ENCODE peak calls at places on chromosomes 13 and 19, in four cellular contexts. One of them, this sample, is unnamed.

GRCh38 chr19:10662384-10663251 is 8.5 kb downstream of the ILF3 start:
- DNase-seq in adrenal gland: no peak
- DNase-seq in CD4-positive, alpha-beta T cell: no peak
- DNase-seq in esophagus squamous epithelium: no peak
- DNase-seq in this sample: no peak

GRCh38 chr19:23393121-23393520 is 2.1 kb downstream of the ZNF91 start:
- DNase-seq in adrenal gland: no peak
- DNase-seq in CD4-positive, alpha-beta T cell: no peak
- DNase-seq in esophagus squamous epithelium: no peak
- DNase-seq in this sample: no peak

GRCh38 chr19:8526345-8527062 is 12.5 kb upstream of the ZNF414 start:
- DNase-seq in adrenal gland: peak
- DNase-seq in CD4-positive, alpha-beta T cell: no peak
- DNase-seq in esophagus squamous epithelium: no peak
- DNase-seq in this sample: peak

GRCh38 chr19:8973501-8974091 is 36.6 kb downstream of the MUC16 start:
- DNase-seq in adrenal gland: no peak
- DNase-seq in CD4-positive, alpha-beta T cell: no peak
- DNase-seq in esophagus squamous epithelium: no peak
- DNase-seq in this sample: no peak

GRCh38 chr19:48329167-48329891 is 4.0 kb downstream of the EMP3 start:
- DNase-seq in adrenal gland: no peak
- DNase-seq in CD4-positive, alpha-beta T cell: peak
- DNase-seq in esophagus squamous epithelium: no peak
- DNase-seq in this sample: peak

GRCh38 chr13:103815619-103816018 is 749.4 kb upstream of the SLC10A2 start:
- DNase-seq in adrenal gland: no peak
- DNase-seq in CD4-positive, alpha-beta T cell: no peak
- DNase-seq in esophagus squamous epithelium: no peak
- DNase-seq in this sample: no peak

GRCh38 chr13:42836930-42837329 is 55.5 kb downstream of the FAM216B start:
- DNase-seq in adrenal gland: peak
- DNase-seq in CD4-positive, alpha-beta T cell: no peak
- DNase-seq in esophagus squamous epithelium: no peak
- DNase-seq in this sample: no peak

GRCh38 chr19:39926170-39926755 is 8.2 kb downstream of the FCGBP start:
- DNase-seq in adrenal gland: no peak
- DNase-seq in CD4-positive, alpha-beta T cell: no peak
- DNase-seq in esophagus squamous epithelium: no peak
- DNase-seq in this sample: no peak

GRCh38 chr13:102721800-102722231 is 27.0 kb upstream of the METTL21C start:
- DNase-seq in adrenal gland: no peak
- DNase-seq in CD4-positive, alpha-beta T cell: no peak
- DNase-seq in esophagus squamous epithelium: no peak
- DNase-seq in this sample: peak

GRCh38 chr13:108269601-108270328 is at the start of gene TNFSF13B:
- DNase-seq in adrenal gland: peak
- DNase-seq in CD4-positive, alpha-beta T cell: peak
- DNase-seq in esophagus squamous epithelium: no peak
- DNase-seq in this sample: no peak

GRCh38 chr19:42158926-42159325 is 26.7 kb upstream of the POU2F2 start:
- DNase-seq in adrenal gland: no peak
- DNase-seq in CD4-positive, alpha-beta T cell: no peak
- DNase-seq in esophagus squamous epithelium: no peak
- DNase-seq in this sample: no peak

GRCh38 chr13:20709782-20710181 is 6.3 kb downstream of the IL17D start:
- DNase-seq in adrenal gland: no peak
- DNase-seq in CD4-positive, alpha-beta T cell: no peak
- DNase-seq in esophagus squamous epithelium: no peak
- DNase-seq in this sample: no peak

GRCh38 chr19:53818756-53819155 is 5.4 kb downstream of the NLRP12 start:
- DNase-seq in adrenal gland: no peak
- DNase-seq in CD4-positive, alpha-beta T cell: no peak
- DNase-seq in esophagus squamous epithelium: no peak
- DNase-seq in this sample: no peak

GRCh38 chr13:51928231-51928630 is 66.5 kb downstream of the CCDC70 start:
- DNase-seq in adrenal gland: no peak
- DNase-seq in CD4-positive, alpha-beta T cell: no peak
- DNase-seq in esophagus squamous epithelium: no peak
- DNase-seq in this sample: no peak

GRCh38 chr19:49340865-49341718 is 5.9 kb downstream of the CD37 start:
- DNase-seq in adrenal gland: peak
- DNase-seq in CD4-positive, alpha-beta T cell: no peak
- DNase-seq in esophagus squamous epithelium: no peak
- DNase-seq in this sample: no peak

GRCh38 chr13:56755181-56755580 is 385.5 kb upstream of the PRR20A start:
- DNase-seq in adrenal gland: no peak
- DNase-seq in CD4-positive, alpha-beta T cell: no peak
- DNase-seq in esophagus squamous epithelium: no peak
- DNase-seq in this sample: no peak

GRCh38 chr19:58558066-58558622 is at the start of gene UBE2M:
- DNase-seq in adrenal gland: peak
- DNase-seq in CD4-positive, alpha-beta T cell: peak
- DNase-seq in esophagus squamous epithelium: no peak
- DNase-seq in this sample: no peak

GRCh38 chr19:10773969-10774368 is 56.1 kb downstream of the DNM2 start:
- DNase-seq in adrenal gland: no peak
- DNase-seq in CD4-positive, alpha-beta T cell: no peak
- DNase-seq in esophagus squamous epithelium: no peak
- DNase-seq in this sample: no peak

GRCh38 chr19:9793051-9793591 is 24.6 kb upstream of the ZNF846 start:
- DNase-seq in adrenal gland: peak
- DNase-seq in CD4-positive, alpha-beta T cell: peak
- DNase-seq in esophagus squamous epithelium: no peak
- DNase-seq in this sample: peak

GRCh38 chr19:6800991-6801396 is 28.5 kb downstream of the VAV1 start:
- DNase-seq in adrenal gland: no peak
- DNase-seq in CD4-positive, alpha-beta T cell: no peak
- DNase-seq in esophagus squamous epithelium: no peak
- DNase-seq in this sample: no peak

GRCh38 chr13:72565893-72566292 is 161.5 kb downstream of the MZT1 start:
- DNase-seq in adrenal gland: no peak
- DNase-seq in CD4-positive, alpha-beta T cell: no peak
- DNase-seq in esophagus squamous epithelium: no peak
- DNase-seq in this sample: no peak

GRCh38 chr19:13998426-13998825 is 7.7 kb downstream of the RFX1 start:
- DNase-seq in adrenal gland: no peak
- DNase-seq in CD4-positive, alpha-beta T cell: no peak
- DNase-seq in esophagus squamous epithelium: no peak
- DNase-seq in this sample: no peak

GRCh38 chr13:109761695-109762094 is 24.7 kb downstream of the IRS2 start:
- DNase-seq in adrenal gland: no peak
- DNase-seq in CD4-positive, alpha-beta T cell: no peak
- DNase-seq in esophagus squamous epithelium: no peak
- DNase-seq in this sample: no peak

GRCh38 chr19:58279042-58279924 is 528 bp downstream of the ZNF8 start:
- DNase-seq in adrenal gland: peak
- DNase-seq in CD4-positive, alpha-beta T cell: peak
- DNase-seq in esophagus squamous epithelium: peak
- DNase-seq in this sample: peak

GRCh38 chr13:102260256-102260655 is 141.6 kb downstream of the FGF14 start:
- DNase-seq in adrenal gland: no peak
- DNase-seq in CD4-positive, alpha-beta T cell: no peak
- DNase-seq in esophagus squamous epithelium: no peak
- DNase-seq in this sample: no peak

GRCh38 chr19:32339988-32340874 is 5.2 kb upstream of the ZNF507 start:
- DNase-seq in adrenal gland: peak
- DNase-seq in CD4-positive, alpha-beta T cell: peak
- DNase-seq in esophagus squamous epithelium: no peak
- DNase-seq in this sample: no peak

GRCh38 chr13:110108348-110109139 is 198.4 kb downstream of the COL4A1 start:
- DNase-seq in adrenal gland: peak
- DNase-seq in CD4-positive, alpha-beta T cell: no peak
- DNase-seq in esophagus squamous epithelium: no peak
- DNase-seq in this sample: peak

GRCh38 chr13:26051231-26052135 is at the start of gene SHISA2:
- DNase-seq in adrenal gland: no peak
- DNase-seq in CD4-positive, alpha-beta T cell: no peak
- DNase-seq in esophagus squamous epithelium: no peak
- DNase-seq in this sample: peak

GRCh38 chr19:17948967-17949930 is 16.4 kb downstream of the CCDC124 start:
- DNase-seq in adrenal gland: no peak
- DNase-seq in CD4-positive, alpha-beta T cell: no peak
- DNase-seq in esophagus squamous epithelium: no peak
- DNase-seq in this sample: no peak

GRCh38 chr19:17949956-17950309 is 17.0 kb upstream of the KCNN1 start:
- DNase-seq in adrenal gland: no peak
- DNase-seq in CD4-positive, alpha-beta T cell: no peak
- DNase-seq in esophagus squamous epithelium: no peak
- DNase-seq in this sample: no peak

GRCh38 chr19:17947815-17948473 is 15.1 kb downstream of the CCDC124 start:
- DNase-seq in adrenal gland: peak
- DNase-seq in CD4-positive, alpha-beta T cell: peak
- DNase-seq in esophagus squamous epithelium: peak
- DNase-seq in this sample: peak

GRCh38 chr19:17946965-17947784 is 14.4 kb downstream of the CCDC124 start:
- DNase-seq in adrenal gland: no peak
- DNase-seq in CD4-positive, alpha-beta T cell: no peak
- DNase-seq in esophagus squamous epithelium: no peak
- DNase-seq in this sample: no peak

DNA sequence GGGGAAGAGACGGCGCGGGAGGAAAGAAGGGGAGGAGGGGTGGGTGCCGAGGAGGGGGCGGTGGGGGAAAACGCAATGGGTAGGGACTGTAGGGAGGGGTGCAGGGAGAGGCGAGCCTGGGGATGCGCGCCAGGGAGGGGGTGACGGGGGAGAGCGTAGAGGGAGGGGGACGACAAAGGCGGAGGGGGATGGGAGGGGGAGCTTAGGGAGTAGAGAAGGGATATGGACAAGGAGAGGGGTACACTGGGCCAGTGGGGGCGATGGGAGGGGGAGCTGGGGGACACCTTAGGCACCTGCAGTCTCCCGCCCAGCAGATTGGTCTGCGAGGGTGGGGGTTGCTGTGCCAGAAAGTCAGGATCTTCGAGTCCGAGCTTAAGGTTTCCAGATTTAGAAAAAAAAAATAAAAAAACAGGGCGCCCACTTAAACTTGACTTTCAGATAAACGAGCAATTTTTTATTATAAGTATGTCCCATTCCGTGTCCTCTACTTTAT is 15.7 kb downstream of the CCDC124 start:
- DNase-seq in adrenal gland: no peak
- DNase-seq in CD4-positive, alpha-beta T cell: no peak
- DNase-seq in esophagus squamous epithelium: no peak
- DNase-seq in this sample: no peak
- H3K27ac ChIP-seq in adrenal gland: no peak
- H3K27ac ChIP-seq in CD4-positive, alpha-beta T cell: no peak
- H3K27ac ChIP-seq in esophagus squamous epithelium: no peak
- H3K27ac ChIP-seq in this sample: no peak

GRCh38 chr13:75364131-75364713 is 117.7 kb downstream of the TBC1D4 start:
- DNase-seq in adrenal gland: no peak
- DNase-seq in CD4-positive, alpha-beta T cell: no peak
- DNase-seq in esophagus squamous epithelium: no peak
- DNase-seq in this sample: no peak
- H3K27ac ChIP-seq in adrenal gland: no peak
- H3K27ac ChIP-seq in CD4-positive, alpha-beta T cell: no peak
- H3K27ac ChIP-seq in esophagus squamous epithelium: no peak
- H3K27ac ChIP-seq in this sample: no peak

GRCh38 chr13:28100149-28101121 is at the start of gene FLT3:
- DNase-seq in adrenal gland: no peak
- DNase-seq in CD4-positive, alpha-beta T cell: no peak
- DNase-seq in esophagus squamous epithelium: no peak
- DNase-seq in this sample: no peak
- H3K27ac ChIP-seq in adrenal gland: no peak
- H3K27ac ChIP-seq in CD4-positive, alpha-beta T cell: no peak
- H3K27ac ChIP-seq in esophagus squamous epithelium: no peak
- H3K27ac ChIP-seq in this sample: no peak

GRCh38 chr13:40460116-40460515 is 206.3 kb downstream of the FOXO1 start:
- DNase-seq in adrenal gland: no peak
- DNase-seq in CD4-positive, alpha-beta T cell: no peak
- DNase-seq in esophagus squamous epithelium: no peak
- DNase-seq in this sample: no peak

GRCh38 chr13:40464991-40465390 is 201.4 kb downstream of the FOXO1 start:
- DNase-seq in adrenal gland: no peak
- DNase-seq in CD4-positive, alpha-beta T cell: no peak
- DNase-seq in esophagus squamous epithelium: no peak
- DNase-seq in this sample: no peak

GRCh38 chr13:40468227-40468838 is 198.1 kb downstream of the FOXO1 start:
- DNase-seq in adrenal gland: no peak
- DNase-seq in CD4-positive, alpha-beta T cell: no peak
- DNase-seq in esophagus squamous epithelium: no peak
- DNase-seq in this sample: no peak

GRCh38 chr13:40466271-40466670 is 200.2 kb downstream of the FOXO1 start:
- DNase-seq in adrenal gland: no peak
- DNase-seq in CD4-positive, alpha-beta T cell: no peak
- DNase-seq in esophagus squamous epithelium: no peak
- DNase-seq in this sample: no peak

DNA sequence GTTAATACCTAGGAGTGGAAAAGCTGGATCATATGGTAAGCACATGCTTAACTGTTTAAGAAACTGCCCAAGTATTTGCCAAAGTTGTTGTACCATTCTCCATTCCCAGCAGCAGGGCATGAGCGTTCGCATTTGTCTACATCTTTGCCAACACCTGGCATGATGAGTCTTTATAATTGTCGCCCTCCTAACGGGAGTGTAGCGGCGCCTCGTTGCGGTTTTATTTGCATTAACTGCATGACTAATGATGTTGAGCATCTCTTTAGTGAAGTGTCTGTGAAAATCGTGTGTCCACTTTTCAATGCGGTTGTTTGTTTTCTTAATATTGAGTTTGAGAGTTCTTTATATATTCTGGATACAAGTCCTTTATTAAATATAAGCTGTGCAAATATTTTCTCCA is 202.1 kb downstream of the FOXO1 start:
- DNase-seq in adrenal gland: no peak
- DNase-seq in CD4-positive, alpha-beta T cell: no peak
- DNase-seq in esophagus squamous epithelium: no peak
- DNase-seq in this sample: no peak
- H3K27ac ChIP-seq in adrenal gland: no peak
- H3K27ac ChIP-seq in CD4-positive, alpha-beta T cell: no peak
- H3K27ac ChIP-seq in esophagus squamous epithelium: no peak
- H3K27ac ChIP-seq in this sample: no peak

GRCh38 chr13:27171830-27172494 is 351 bp upstream of the USP12 start:
- DNase-seq in adrenal gland: peak
- DNase-seq in CD4-positive, alpha-beta T cell: peak
- DNase-seq in esophagus squamous epithelium: peak
- DNase-seq in this sample: peak

GRCh38 chr13:27171244-27171829 is at the start of gene USP12:
- DNase-seq in adrenal gland: peak
- DNase-seq in CD4-positive, alpha-beta T cell: no peak
- DNase-seq in esophagus squamous epithelium: no peak
- DNase-seq in this sample: peak

GRCh38 chr13:27170521-27171243 is 929 bp downstream of the USP12 start:
- DNase-seq in adrenal gland: peak
- DNase-seq in CD4-positive, alpha-beta T cell: peak
- DNase-seq in esophagus squamous epithelium: no peak
- DNase-seq in this sample: peak

GRCh38 chr13:27170221-27170520 is 1.4 kb downstream of the USP12 start:
- DNase-seq in adrenal gland: no peak
- DNase-seq in CD4-positive, alpha-beta T cell: no peak
- DNase-seq in esophagus squamous epithelium: no peak
- DNase-seq in this sample: no peak

DNA sequence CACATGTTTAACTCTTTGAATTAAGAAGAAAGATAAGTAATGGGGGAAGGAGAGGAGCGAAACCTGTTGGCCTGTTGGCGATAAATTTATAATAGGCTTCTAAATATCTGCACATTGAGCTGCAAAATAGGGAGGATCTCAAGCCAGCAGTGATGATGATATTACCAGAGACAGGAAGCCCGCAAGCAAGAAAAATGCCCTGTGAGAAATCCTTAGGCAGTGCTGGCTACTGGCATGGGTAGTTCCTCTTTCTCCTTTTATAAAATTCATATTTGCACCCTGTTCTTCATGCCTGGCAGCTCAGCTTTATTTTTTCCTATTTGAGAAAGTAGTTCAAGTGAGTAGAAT is 858 bp upstream of the USP12 start:
- DNase-seq in adrenal gland: no peak
- DNase-seq in CD4-positive, alpha-beta T cell: no peak
- DNase-seq in esophagus squamous epithelium: no peak
- DNase-seq in this sample: no peak
- H3K27ac ChIP-seq in adrenal gland: peak
- H3K27ac ChIP-seq in CD4-positive, alpha-beta T cell: peak
- H3K27ac ChIP-seq in esophagus squamous epithelium: peak
- H3K27ac ChIP-seq in this sample: peak